ENCODE peak calls at places on chromosomes 13 and 19, in six cellular contexts. W is CD4-positive, alpha-beta T cell; J is activated T-cell treated with anti-CD3 and anti-CD28 coated beads, Interleukin-2, amount 50 U/mL, for 72 hours; E is left ventricle myocardium superior; B is left colon; F is Right ventricle myocardium inferior. A is an unnamed sample.

GRCh38 chr19:45591004-45591637 is 6.5 kb upstream of the OPA3 start:
- ATAC-seq in W (peak), J (peak), E (peak), B (peak), F (no peak), A (peak)

GRCh38 chr13:50158385-50159165 is 143.3 kb downstream of the KCNRG start:
- ATAC-seq in W (no peak), J (no peak), E (no peak), B (no peak), F (no peak), A (no peak)

GRCh38 chr19:39236527-39236926 is 8.3 kb downstream of the IFNL3 start:
- ATAC-seq in W (peak), J (peak), E (no peak), B (no peak), F (no peak), A (no peak)

GRCh38 chr13:89169951-89170350 is 1498.8 kb downstream of the SLITRK5 start:
- ATAC-seq in W (no peak), J (no peak), E (no peak), B (no peak), F (no peak), A (no peak)

GRCh38 chr19:10543059-10543419 is 665 bp upstream of the ATG4D start:
- ATAC-seq in W (no peak), J (no peak), E (no peak), B (peak), F (no peak), A (no peak)

GRCh38 chr13:99282264-99283231 is 24.4 kb upstream of the GPR18 start:
- ATAC-seq in W (peak), J (no peak), E (no peak), B (no peak), F (no peak), A (no peak)

GRCh38 chr19:23262892-23263291 is 12.7 kb upstream of the ZNF724 start:
- ATAC-seq in W (no peak), J (no peak), E (no peak), B (peak), F (no peak), A (no peak)

GRCh38 chr19:45450042-45450380 is 17.8 kb upstream of the FOSB start:
- ATAC-seq in W (peak), J (peak), E (peak), B (peak), F (no peak), A (no peak)

GRCh38 chr13:98428256-98428966 is 148.5 kb downstream of the STK24 start:
- ATAC-seq in W (no peak), J (no peak), E (no peak), B (no peak), F (no peak), A (no peak)

GRCh38 chr13:86933676-86934075 is 737.5 kb upstream of the SLITRK5 start:
- ATAC-seq in W (no peak), J (no peak), E (no peak), B (no peak), F (no peak), A (no peak)

GRCh38 chr19:41638624-41639023 is 11.8 kb upstream of the CEACAM4 start:
- ATAC-seq in W (peak), J (no peak), E (no peak), B (peak), F (no peak), A (peak)

GRCh38 chr13:94210826-94211225 is 268.7 kb downstream of the DCT start:
- ATAC-seq in W (no peak), J (peak), E (no peak), B (no peak), F (no peak), A (no peak)

GRCh38 chr19:35585844-35586243 is at the start of gene PMIS2:
- ATAC-seq in W (no peak), J (peak), E (no peak), B (no peak), F (no peak), A (no peak)